ENCODE peak calls at places on chromosomes 13 and 19, in five cellular contexts. G is uterus, D is thoracic aorta, M is aorta, Q is A549. R is an unnamed sample.

GRCh38 chr19:2064395-2064787 is 13.3 kb upstream of the MKNK2 start:
- DNase-seq in G (no peak), D (no peak), M (no peak), Q (no peak), R (no peak)

GRCh38 chr13:22076658-22077057 is 405.8 kb downstream of the FGF9 start:
- DNase-seq in G (no peak), D (no peak), M (no peak), Q (no peak), R (no peak)

GRCh38 chr19:47032171-47032811 is 12.7 kb downstream of the NPAS1 start:
- DNase-seq in G (no peak), D (no peak), M (no peak), Q (peak; percentile 67), R (peak; percentile 78)

GRCh38 chr19:43575955-43576451 is 402 bp downstream of the PINLYP start:
- DNase-seq in G (no peak), D (no peak), M (no peak), Q (no peak), R (peak; percentile 76)

GRCh38 chr19:42076375-42076944 is 494 bp downstream of the ZNF574 start:
- DNase-seq in G (no peak), D (no peak), M (no peak), Q (no peak), R (no peak)

GRCh38 chr19:32676186-32676894 is 692 bp downstream of the RGS9BP start:
- DNase-seq in G (peak; percentile 23), D (no peak), M (peak; percentile 46), Q (peak; percentile 74), R (peak; percentile 83)

GRCh38 chr13:40406405-40407138 is 259.9 kb downstream of the FOXO1 start:
- DNase-seq in G (no peak), D (no peak), M (no peak), Q (peak; percentile 83), R (no peak)

GRCh38 chr19:5436101-5436947 is 18.9 kb upstream of the ZNRF4 start:
- DNase-seq in G (no peak), D (no peak), M (no peak), Q (peak; percentile 65), R (no peak)

GRCh38 chr13:37134411-37135041 is 29.1 kb upstream of the CSNK1A1L start:
- DNase-seq in G (peak; percentile 17), D (no peak), M (no peak), Q (no peak), R (no peak)

GRCh38 chr19:42619271-42619670 is 24.5 kb upstream of the CEACAM8 start:
- DNase-seq in G (no peak), D (no peak), M (no peak), Q (no peak), R (no peak)

GRCh38 chr19:10230155-10230903 is 802 bp downstream of the S1PR2 start:
- DNase-seq in G (peak; percentile 80), D (no peak), M (peak; percentile 79), Q (no peak), R (peak; percentile 85)

DNA sequence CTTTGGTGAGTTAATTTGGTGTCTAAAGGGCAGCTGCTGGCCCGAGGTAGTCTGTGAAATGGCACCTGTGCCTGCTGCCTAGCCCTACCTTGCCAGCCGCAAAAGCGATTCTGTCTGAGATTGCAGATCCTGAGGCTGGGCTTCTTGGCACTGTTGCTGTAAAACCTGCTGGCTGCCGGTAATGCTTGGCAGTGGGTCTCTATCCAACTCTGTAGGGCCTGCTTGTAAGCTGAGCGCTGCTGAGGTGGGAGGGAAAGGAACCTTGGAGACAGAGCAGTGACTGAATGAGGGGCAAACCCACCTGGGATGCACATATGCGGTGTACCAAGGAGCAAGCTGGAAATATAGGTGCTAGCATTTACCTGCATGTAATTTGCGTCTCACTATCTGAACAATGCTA is 11.7 kb downstream of the LCP1 start:
- DNase-seq in G (no peak), D (no peak), M (no peak), Q (no peak), R (no peak)
- H3K27ac ChIP-seq in G (no peak overlapping the region), D (no peak overlapping the region), M (no peak overlapping the region), Q (no peak overlapping the region), R (no peak overlapping the region)

GRCh38 chr19:18501351-18501750 is 20.5 kb downstream of the ELL start:
- DNase-seq in G (no peak), D (no peak), M (no peak), Q (no peak), R (no peak)
- H3K4me1 ChIP-seq in G (no peaks in the 10 kb centered on the region), D (peaks cover 81% of the 10 kb centered on the region), M (peaks cover 9% of the 10 kb centered on the region), Q (peaks cover 25% of the 10 kb centered on the region), R (peaks cover 80% of the 10 kb centered on the region)

DNA sequence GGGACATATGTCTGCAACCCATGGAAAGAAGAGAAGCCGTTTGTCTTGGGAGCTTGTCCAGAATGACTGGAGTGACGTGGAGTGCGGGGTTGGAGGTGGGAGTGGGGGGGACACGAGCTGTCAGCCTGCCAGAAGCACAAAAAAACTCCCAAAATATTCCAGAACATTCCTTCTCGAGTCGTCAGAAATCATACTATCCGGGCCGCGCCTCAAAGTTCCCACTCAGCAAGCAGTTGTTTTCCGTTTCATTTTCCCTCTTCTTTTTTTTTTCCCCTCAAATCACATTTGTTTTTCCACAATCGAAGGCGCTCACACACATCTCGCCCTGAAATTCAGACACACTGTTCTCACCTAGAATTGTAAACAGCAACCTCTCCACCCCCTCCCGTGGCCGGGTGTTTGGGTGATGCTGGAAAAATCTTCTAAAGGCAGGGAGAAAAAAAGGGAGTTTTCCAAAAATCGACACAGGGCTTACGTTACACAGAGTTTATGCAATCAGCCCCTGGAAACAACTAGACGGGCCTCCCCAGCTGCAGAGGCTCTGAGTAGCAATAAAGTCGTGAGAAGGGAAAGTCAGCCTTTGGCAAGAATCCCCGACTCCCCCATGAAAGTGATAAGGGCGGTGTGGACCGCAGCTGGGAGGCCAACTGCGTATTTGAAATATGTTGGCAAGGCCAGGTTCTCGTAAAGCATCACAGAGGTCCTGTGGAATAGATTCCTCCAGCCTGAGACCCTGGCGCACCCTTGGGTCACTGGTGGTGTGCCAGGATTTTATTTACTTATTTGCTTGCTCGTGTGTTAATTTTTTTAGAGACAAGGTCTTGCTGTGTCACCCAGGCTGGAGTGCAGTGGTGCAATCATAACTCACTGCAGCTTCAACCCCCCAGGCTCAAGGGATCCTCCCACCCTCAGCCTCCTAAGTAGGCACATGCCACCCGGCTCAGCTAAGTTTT is 31.2 kb upstream of the KLF2 start:
- DNase-seq in G (peak; percentile 93), D (peak; percentile 63), M (peak; percentile 80), Q (peak; percentile 94), R (peak; percentile 88)
- H3K27ac ChIP-seq in G (peak overlapping the region; percentile 97), D (peak overlapping the region; percentile 97), M (peak overlapping the region; percentile 83), Q (peak overlapping the region; percentile 78), R (peak overlapping the region; percentile 90)

GRCh38 chr13:27161980-27162379 is 9.6 kb downstream of the USP12 start:
- DNase-seq in G (no peak), D (no peak), M (no peak), Q (no peak), R (no peak)

GRCh38 chr13:27161423-27161822 is 10.2 kb downstream of the USP12 start:
- DNase-seq in G (no peak), D (no peak), M (no peak), Q (no peak), R (no peak)

GRCh38 chr13:27158335-27158734 is 13.3 kb downstream of the USP12 start:
- DNase-seq in G (no peak), D (no peak), M (no peak), Q (no peak), R (no peak)

GRCh38 chr13:27160657-27161174 is 10.9 kb downstream of the USP12 start:
- DNase-seq in G (no peak), D (no peak), M (no peak), Q (no peak), R (no peak)

GRCh38 chr13:27159806-27160563 is 11.6 kb downstream of the USP12 start:
- DNase-seq in G (no peak), D (no peak), M (no peak), Q (no peak), R (no peak)
- H3K4me1 ChIP-seq in G (no peaks in the 10 kb centered on the region), D (peaks cover 18% of the 10 kb centered on the region), M (peaks cover 7% of the 10 kb centered on the region), Q (no peaks in the 10 kb centered on the region), R (no peaks in the 10 kb centered on the region)

DNA sequence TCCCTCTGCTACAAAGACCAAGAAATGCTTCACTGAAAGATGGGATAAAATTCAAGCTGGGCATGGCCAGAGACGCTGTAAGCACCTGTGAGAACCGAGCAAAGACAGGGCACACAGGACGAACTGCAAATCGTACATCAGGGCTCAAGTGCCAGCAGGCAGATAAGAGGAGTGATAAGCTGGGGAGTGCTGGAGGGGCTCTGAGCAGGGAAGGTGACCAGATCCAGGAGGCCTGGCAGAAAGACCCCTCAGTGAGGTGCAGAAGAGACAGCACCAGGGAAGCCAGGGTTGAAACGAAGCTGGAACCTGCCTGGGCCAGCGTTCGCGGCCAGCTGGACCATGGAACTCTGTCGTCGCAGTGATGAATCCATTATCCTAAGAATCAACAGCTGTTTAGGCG is 10.2 kb downstream of the RAB20 start:
- DNase-seq in G (no peak), D (no peak), M (no peak), Q (no peak), R (peak; percentile 45)
- H3K27ac ChIP-seq in G (no peak overlapping the region), D (no peak overlapping the region), M (peak overlapping the region; percentile 1), Q (no peak overlapping the region), R (no peak overlapping the region)

R was measured in kidney.